ENCODE peak calls at places on chromosomes 13 and 19, in five cellular contexts. One of them, this sample, is unnamed.

GRCh38 chr13:86757236-86757978 is 913.8 kb upstream of the SLITRK5 start:
- DNase-seq in body of pancreas: no peak
- DNase-seq in neural crest cell: no peak
- DNase-seq in GM20000: no peak
- DNase-seq in ovary: no peak
- DNase-seq in this sample: no peak

GRCh38 chr19:24060687-24061356 is 26.2 kb upstream of the ZNF254 start:
- DNase-seq in body of pancreas: no peak
- DNase-seq in neural crest cell: no peak
- DNase-seq in GM20000: no peak
- DNase-seq in ovary: no peak
- DNase-seq in this sample: no peak

GRCh38 chr19:42276821-42277220 is 7.8 kb downstream of the CIC start:
- DNase-seq in body of pancreas: no peak
- DNase-seq in neural crest cell: no peak
- DNase-seq in GM20000: no peak
- DNase-seq in ovary: no peak
- DNase-seq in this sample: no peak

GRCh38 chr19:38142176-38143035 is 81.6 kb downstream of the DPF1 start:
- DNase-seq in body of pancreas: peak; percentile 42
- DNase-seq in neural crest cell: peak; percentile 63
- DNase-seq in GM20000: peak; percentile 58
- DNase-seq in ovary: peak; percentile 54
- DNase-seq in this sample: peak; percentile 70

GRCh38 chr13:80132741-80133601 is 208.0 kb downstream of the SPRY2 start:
- DNase-seq in body of pancreas: peak; percentile 64
- DNase-seq in neural crest cell: peak; percentile 23
- DNase-seq in GM20000: no peak
- DNase-seq in ovary: peak; percentile 43
- DNase-seq in this sample: no peak

GRCh38 chr13:113652404-113653263 is 5.4 kb downstream of the ATP4B start:
- DNase-seq in body of pancreas: peak; percentile 2
- DNase-seq in neural crest cell: no peak
- DNase-seq in GM20000: no peak
- DNase-seq in ovary: no peak
- DNase-seq in this sample: no peak

GRCh38 chr13:81929988-81930387 is 1589.1 kb upstream of the SPRY2 start:
- DNase-seq in body of pancreas: no peak
- DNase-seq in neural crest cell: no peak
- DNase-seq in GM20000: no peak
- DNase-seq in ovary: no peak
- DNase-seq in this sample: no peak

GRCh38 chr13:60329221-60329983 is 67.6 kb upstream of the TDRD3 start:
- DNase-seq in body of pancreas: peak; percentile 60
- DNase-seq in neural crest cell: peak; percentile 12
- DNase-seq in GM20000: peak; percentile 51
- DNase-seq in ovary: no peak
- DNase-seq in this sample: peak; percentile 48

GRCh38 chr19:46447824-46448223 is 19.1 kb upstream of the PNMA8C start:
- DNase-seq in body of pancreas: no peak
- DNase-seq in neural crest cell: no peak
- DNase-seq in GM20000: no peak
- DNase-seq in ovary: no peak
- DNase-seq in this sample: no peak

GRCh38 chr19:58326501-58326913 is 287 bp upstream of the ZSCAN22 start:
- DNase-seq in body of pancreas: no peak
- DNase-seq in neural crest cell: no peak
- DNase-seq in GM20000: no peak
- DNase-seq in ovary: no peak
- DNase-seq in this sample: no peak

GRCh38 chr13:77868717-77869116 is 49.9 kb downstream of the EDNRB start:
- DNase-seq in body of pancreas: no peak
- DNase-seq in neural crest cell: no peak
- DNase-seq in GM20000: no peak
- DNase-seq in ovary: no peak
- DNase-seq in this sample: no peak

GRCh38 chr13:50909605-50910482 is at the start of gene RNASEH2B:
- DNase-seq in body of pancreas: peak; percentile 73
- DNase-seq in neural crest cell: peak; percentile 50
- DNase-seq in GM20000: peak; percentile 84
- DNase-seq in ovary: peak; percentile 62
- DNase-seq in this sample: peak; percentile 85

GRCh38 chr13:27665761-27666160 is 44.1 kb downstream of the POLR1D start:
- DNase-seq in body of pancreas: no peak
- DNase-seq in neural crest cell: no peak
- DNase-seq in GM20000: no peak
- DNase-seq in ovary: no peak
- DNase-seq in this sample: no peak

GRCh38 chr19:31545766-31546165 is 196.5 kb upstream of the TSHZ3 start:
- DNase-seq in body of pancreas: no peak
- DNase-seq in neural crest cell: no peak
- DNase-seq in GM20000: no peak
- DNase-seq in ovary: no peak
- DNase-seq in this sample: no peak

GRCh38 chr19:52665529-52665928 is 27.4 kb upstream of the ZNF83 start:
- DNase-seq in body of pancreas: no peak
- DNase-seq in neural crest cell: no peak
- DNase-seq in GM20000: no peak
- DNase-seq in ovary: no peak
- DNase-seq in this sample: no peak

GRCh38 chr13:59442946-59443345 is 720.8 kb downstream of the DIAPH3 start:
- DNase-seq in body of pancreas: no peak
- DNase-seq in neural crest cell: no peak
- DNase-seq in GM20000: no peak
- DNase-seq in ovary: no peak
- DNase-seq in this sample: no peak

GRCh38 chr19:2064395-2064787 is 13.3 kb upstream of the MKNK2 start:
- DNase-seq in body of pancreas: no peak
- DNase-seq in neural crest cell: no peak
- DNase-seq in GM20000: no peak
- DNase-seq in ovary: no peak
- DNase-seq in this sample: no peak

GRCh38 chr13:32199168-32199567 is 116.0 kb downstream of the ZAR1L start:
- DNase-seq in body of pancreas: no peak
- DNase-seq in neural crest cell: no peak
- DNase-seq in GM20000: no peak
- DNase-seq in ovary: no peak
- DNase-seq in this sample: no peak

GRCh38 chr13:32203736-32204135 is 111.4 kb downstream of the ZAR1L start:
- DNase-seq in body of pancreas: no peak
- DNase-seq in neural crest cell: no peak
- DNase-seq in GM20000: no peak
- DNase-seq in ovary: no peak
- DNase-seq in this sample: no peak

GRCh38 chr13:32201809-32202208 is 113.4 kb downstream of the ZAR1L start:
- DNase-seq in body of pancreas: no peak
- DNase-seq in neural crest cell: no peak
- DNase-seq in GM20000: no peak
- DNase-seq in ovary: no peak
- DNase-seq in this sample: no peak

GRCh38 chr13:32200741-32201140 is 114.4 kb downstream of the ZAR1L start:
- DNase-seq in body of pancreas: no peak
- DNase-seq in neural crest cell: no peak
- DNase-seq in GM20000: no peak
- DNase-seq in ovary: no peak
- DNase-seq in this sample: no peak

GRCh38 chr13:32202268-32202667 is 112.9 kb downstream of the ZAR1L start:
- DNase-seq in body of pancreas: no peak
- DNase-seq in neural crest cell: no peak
- DNase-seq in GM20000: no peak
- DNase-seq in ovary: no peak
- DNase-seq in this sample: no peak
- TF ChIP-seq CTCF in body of pancreas: no peak
- TF ChIP-seq CTCF in neural crest cell: no peak
- TF ChIP-seq CTCF in GM20000: no peak
- TF ChIP-seq CTCF in ovary: no peak
- TF ChIP-seq CTCF in this sample: no peak

GRCh38 chr13:111792956-111793355 is 274.0 kb upstream of the SOX1 start:
- DNase-seq in body of pancreas: no peak
- DNase-seq in neural crest cell: no peak
- DNase-seq in GM20000: peak; percentile 0
- DNase-seq in ovary: no peak
- DNase-seq in this sample: no peak
- TF ChIP-seq CTCF in body of pancreas: no peak
- TF ChIP-seq CTCF in neural crest cell: no peak
- TF ChIP-seq CTCF in GM20000: no peak
- TF ChIP-seq CTCF in ovary: no peak
- TF ChIP-seq CTCF in this sample: no peak

DNA sequence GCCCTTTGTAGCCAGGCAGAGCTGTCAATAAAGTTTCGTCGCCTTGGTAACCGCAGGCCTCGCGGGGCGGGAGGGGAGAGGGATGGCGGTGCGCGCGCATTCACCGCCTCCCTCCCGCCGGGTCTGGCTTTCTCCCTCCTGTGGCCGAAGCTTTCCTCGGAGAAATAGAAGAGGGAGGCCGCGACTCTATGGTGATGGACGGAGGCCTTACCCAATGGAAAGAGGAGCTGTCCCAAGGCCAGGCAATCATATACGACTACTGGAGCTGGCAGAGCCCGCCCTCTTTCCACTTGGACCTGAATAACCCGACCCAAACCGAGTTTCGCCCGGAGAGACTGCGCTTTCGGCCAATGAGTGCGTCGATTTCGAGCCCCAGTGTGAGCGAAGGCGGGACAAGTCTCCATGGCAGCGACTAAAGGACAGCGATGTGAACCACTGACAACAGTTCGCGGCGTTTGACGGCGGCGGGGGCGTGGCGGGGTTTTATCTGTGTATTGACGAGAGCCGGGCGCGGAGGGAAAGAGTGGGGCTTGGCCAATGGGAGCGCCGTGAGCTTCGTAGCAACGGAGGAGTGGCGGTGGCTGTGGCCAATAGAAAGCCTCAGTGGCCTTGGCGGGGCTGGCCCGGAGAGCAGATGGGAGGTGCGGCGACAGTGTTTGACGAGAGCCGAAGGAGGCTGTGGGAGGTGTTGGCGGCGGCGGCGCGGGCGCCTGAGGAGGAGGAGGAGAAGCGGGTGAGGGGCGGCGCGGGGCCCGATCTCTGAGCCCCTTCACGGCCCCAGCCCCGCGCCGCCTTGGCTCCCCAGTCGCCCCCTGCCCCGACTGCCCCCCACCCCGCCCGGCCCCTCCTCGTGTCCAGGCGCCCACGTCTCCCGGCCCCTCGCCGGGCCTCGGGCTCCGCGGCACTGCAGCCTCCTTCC is at the start of gene KMT5C:
- DNase-seq in body of pancreas: peak; percentile 100
- DNase-seq in neural crest cell: peak; percentile 100
- DNase-seq in GM20000: peak; percentile 99
- DNase-seq in ovary: peak; percentile 100
- DNase-seq in this sample: peak; percentile 98
- TF ChIP-seq CTCF in body of pancreas: peak; percentile 34
- TF ChIP-seq CTCF in neural crest cell: peak; percentile 45
- TF ChIP-seq CTCF in GM20000: no peak
- TF ChIP-seq CTCF in ovary: peak; percentile 85
- TF ChIP-seq CTCF in this sample: no peak

GRCh38 chr13:112392719-112393118 is 16.6 kb downstream of the SPACA7 start:
- DNase-seq in body of pancreas: no peak
- DNase-seq in neural crest cell: no peak
- DNase-seq in GM20000: no peak
- DNase-seq in ovary: no peak
- DNase-seq in this sample: no peak
- TF ChIP-seq CTCF in body of pancreas: no peak
- TF ChIP-seq CTCF in neural crest cell: no peak
- TF ChIP-seq CTCF in GM20000: no peak
- TF ChIP-seq CTCF in ovary: no peak
- TF ChIP-seq CTCF in this sample: no peak

GRCh38 chr19:48255376-48256303 is at the start of gene CARD8:
- DNase-seq in body of pancreas: peak; percentile 91
- DNase-seq in neural crest cell: peak; percentile 62
- DNase-seq in GM20000: peak; percentile 68
- DNase-seq in ovary: peak; percentile 79
- DNase-seq in this sample: peak; percentile 61
- TF ChIP-seq CTCF in body of pancreas: no peak
- TF ChIP-seq CTCF in neural crest cell: no peak
- TF ChIP-seq CTCF in GM20000: no peak
- TF ChIP-seq CTCF in ovary: no peak
- TF ChIP-seq CTCF in this sample: no peak

DNA sequence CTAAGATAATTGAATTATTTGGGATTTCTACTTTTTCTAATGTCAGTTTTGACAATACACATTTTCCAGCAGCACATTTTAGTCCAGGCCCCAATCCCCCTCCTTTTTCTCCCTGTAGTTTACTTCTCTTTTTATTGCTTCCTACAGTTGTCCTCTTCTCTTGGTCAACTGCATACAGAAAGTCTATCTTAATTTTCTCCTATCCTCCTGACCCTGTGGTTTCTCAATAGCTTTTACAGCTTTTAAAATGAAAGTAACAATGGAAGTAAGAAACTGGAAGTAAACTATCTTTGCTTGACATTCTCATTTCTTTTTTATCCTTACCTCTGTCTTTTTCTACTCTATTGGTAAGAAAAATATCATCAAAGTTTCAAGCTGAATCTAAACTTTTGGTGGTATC is 106.5 kb upstream of the OXGR1 start:
- DNase-seq in body of pancreas: no peak
- DNase-seq in neural crest cell: no peak
- DNase-seq in GM20000: no peak
- DNase-seq in ovary: no peak
- DNase-seq in this sample: no peak
- TF ChIP-seq CTCF in body of pancreas: no peak
- TF ChIP-seq CTCF in neural crest cell: no peak
- TF ChIP-seq CTCF in GM20000: no peak
- TF ChIP-seq CTCF in ovary: no peak
- TF ChIP-seq CTCF in this sample: no peak

GRCh38 chr19:16066611-16067104 is 9.6 kb upstream of the TPM4 start:
- DNase-seq in body of pancreas: no peak
- DNase-seq in neural crest cell: no peak
- DNase-seq in GM20000: peak; percentile 77
- DNase-seq in ovary: no peak
- DNase-seq in this sample: peak; percentile 72
- TF ChIP-seq CTCF in body of pancreas: peak; percentile 11
- TF ChIP-seq CTCF in neural crest cell: peak; percentile 38
- TF ChIP-seq CTCF in GM20000: peak; percentile 71
- TF ChIP-seq CTCF in ovary: no peak
- TF ChIP-seq CTCF in this sample: peak; percentile 39

DNA sequence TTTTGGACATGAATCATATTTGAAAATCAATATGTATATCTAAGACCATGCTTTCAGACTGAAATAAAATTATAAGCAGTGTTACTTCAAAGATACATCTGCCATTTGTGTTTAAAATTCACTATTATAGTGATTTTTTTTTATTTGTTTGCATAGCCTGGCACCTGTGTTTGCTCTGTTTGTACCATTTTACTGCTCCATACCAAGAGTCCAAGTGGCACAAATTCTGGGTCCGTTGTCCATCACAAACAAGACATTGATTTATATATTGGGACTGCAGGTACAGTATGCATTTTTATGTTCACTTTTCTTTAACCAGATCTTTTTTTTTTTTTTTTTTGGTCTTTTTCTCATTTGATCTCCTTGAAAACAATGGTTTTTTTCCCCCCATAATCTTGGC is 6.7 kb upstream of the GPR183 start:
- DNase-seq in body of pancreas: no peak
- DNase-seq in neural crest cell: no peak
- DNase-seq in GM20000: no peak
- DNase-seq in ovary: no peak
- DNase-seq in this sample: no peak
- TF ChIP-seq CTCF in body of pancreas: no peak
- TF ChIP-seq CTCF in neural crest cell: no peak
- TF ChIP-seq CTCF in GM20000: no peak
- TF ChIP-seq CTCF in ovary: no peak
- TF ChIP-seq CTCF in this sample: no peak

GRCh38 chr19:45178262-45179062 is at the start of gene BLOC1S3:
- DNase-seq in body of pancreas: peak; percentile 100
- DNase-seq in neural crest cell: peak; percentile 99
- DNase-seq in GM20000: peak; percentile 98
- DNase-seq in ovary: peak; percentile 100
- DNase-seq in this sample: peak; percentile 98
- TF ChIP-seq CTCF in body of pancreas: no peak
- TF ChIP-seq CTCF in neural crest cell: peak; percentile 66
- TF ChIP-seq CTCF in GM20000: peak; percentile 34
- TF ChIP-seq CTCF in ovary: peak; percentile 18
- TF ChIP-seq CTCF in this sample: peak; percentile 8